ENCODE peak calls at places on chromosomes 3 and 15, in ten cellular contexts. E is GOT3; C is CMK; Q is A172; D is GM13976; S is iris pigment epithelial cell; Y is EL; G is fibroblast of the aortic adventitia; N is naive B cell; F is CD8-positive, alpha-beta T cell. Z is an unnamed sample.

GRCh38 chr3:149936812-149937230 is 33.9 kb downstream of the PFN2 start:
- DNase-seq in S (peak), Y (peak), G (peak), E (no peak), N (peak), Q (peak), C (peak), F (peak), D (peak), Z (peak)

GRCh38 chr3:15055019-15055557 is 10.0 kb downstream of the MRPS25 start:
- DNase-seq in F (peak), Y (peak), Q (peak), C (no peak), S (peak), D (peak), E (no peak), N (peak), G (no peak), Z (no peak)

GRCh38 chr3:117811797-117812196 is 1102.2 kb downstream of the TUSC7 start:
- DNase-seq in G (no peak), D (no peak), F (no peak), Y (no peak), S (no peak), C (no peak), N (no peak), E (no peak), Q (no peak), Z (no peak)

GRCh38 chr3:106305127-106305526 is 436.3 kb upstream of the CBLB start:
- DNase-seq in N (no peak), Q (no peak), S (peak), Y (peak), G (no peak), E (no peak), D (no peak), F (no peak), C (no peak), Z (no peak)

GRCh38 chr3:48187579-48188265 is 495 bp downstream of the CDC25A start:
- DNase-seq in G (no peak), N (no peak), S (no peak), Q (no peak), D (peak), Y (peak), F (peak), E (no peak), C (no peak), Z (no peak)

GRCh38 chr3:184314700-184315505 is 497 bp downstream of the EIF4G1 start:
- DNase-seq in Y (peak), S (peak), D (peak), N (peak), Q (no peak), F (peak), E (peak), C (no peak), G (peak), Z (no peak)

GRCh38 chr3:14369675-14370669 is 32.4 kb upstream of the SLC6A6 start:
- DNase-seq in Q (peak), Y (no peak), S (no peak), N (no peak), C (no peak), E (no peak), G (no peak), F (no peak), D (no peak), Z (no peak)

GRCh38 chr3:185175370-185175987 is 22.6 kb upstream of the C3orf70 start:
- DNase-seq in G (no peak), Y (peak), Q (peak), D (peak), C (peak), S (peak), N (no peak), E (no peak), F (no peak), Z (no peak)

GRCh38 chr3:118972974-118973373 is 61.7 kb downstream of the IGSF11 start:
- DNase-seq in Q (no peak), Y (no peak), N (no peak), C (no peak), E (no peak), G (no peak), S (no peak), D (no peak), F (no peak), Z (no peak)

GRCh38 chr15:66603301-66604179 is 37.7 kb upstream of the LCTL start:
- DNase-seq in F (peak), E (no peak), D (peak), G (peak), Y (peak), S (peak), Q (peak), N (peak), C (peak), Z (peak)

GRCh38 chr3:108471346-108471935 is 39.0 kb downstream of the MYH15 start:
- DNase-seq in G (peak), Y (no peak), C (no peak), N (no peak), F (no peak), D (no peak), E (no peak), Q (no peak), S (peak), Z (no peak)

GRCh38 chr3:109920749-109921148 is 583.4 kb upstream of the DPPA4 start:
- DNase-seq in S (no peak), N (no peak), Q (no peak), G (no peak), F (no peak), C (no peak), E (no peak), D (no peak), Y (no peak), Z (no peak)

GRCh38 chr3:30426319-30426993 is 179.9 kb upstream of the TGFBR2 start:
- DNase-seq in Q (no peak), D (no peak), G (peak), N (no peak), F (no peak), Y (peak), S (peak), C (no peak), E (no peak), Z (no peak)

GRCh38 chr3:38084969-38085942 is 46.2 kb downstream of the DLEC1 start:
- DNase-seq in S (no peak), D (no peak), Q (no peak), E (no peak), Y (no peak), C (no peak), N (no peak), F (no peak), G (no peak), Z (no peak)

GRCh38 chr15:89504166-89504565 is 7.8 kb upstream of the RHCG start:
- DNase-seq in G (no peak), Q (no peak), F (no peak), E (no peak), N (no peak), S (no peak), Y (no peak), C (no peak), D (no peak), Z (no peak)

GRCh38 chr3:128176270-128176831 is 23.1 kb downstream of the EEFSEC start:
- DNase-seq in Y (no peak), C (no peak), G (peak), E (no peak), F (no peak), S (no peak), D (no peak), N (no peak), Q (no peak), Z (no peak)

GRCh38 chr3:90069748-90070147 is 962.3 kb downstream of the EPHA3 start:
- DNase-seq in F (no peak), N (no peak), C (no peak), E (no peak), Y (no peak), D (no peak), G (no peak), Q (no peak), S (no peak), Z (no peak)

GRCh38 chr3:190197346-190197763 is 76.7 kb upstream of the P3H2 start:
- DNase-seq in Q (no peak), E (no peak), G (no peak), F (no peak), Y (no peak), N (no peak), S (no peak), D (no peak), C (no peak), Z (no peak)

GRCh38 chr3:129068291-129068886 is 7.8 kb downstream of the GP9 start:
- DNase-seq in Y (no peak), Q (no peak), E (no peak), N (no peak), D (no peak), F (no peak), G (no peak), C (no peak), S (peak), Z (no peak)

GRCh38 chr3:149339931-149340309 is 6.5 kb upstream of the TM4SF18 start:
- DNase-seq in Y (peak), G (peak), S (peak), C (no peak), F (no peak), D (no peak), Q (peak), N (no peak), E (peak), Z (peak)

GRCh38 chr15:42688301-42688700 is 48.6 kb downstream of the CDAN1 start:
- DNase-seq in N (no peak), C (no peak), E (no peak), D (no peak), G (no peak), Q (no peak), Y (no peak), S (no peak), F (no peak), Z (no peak)

GRCh38 chr3:100759162-100759561 is 49.9 kb downstream of the TFG start:
- DNase-seq in S (no peak), E (no peak), G (peak), N (no peak), C (no peak), D (no peak), Y (no peak), F (no peak), Q (no peak), Z (no peak)

GRCh38 chr3:83843716-83844115 is 1115.1 kb upstream of the CADM2 start:
- DNase-seq in F (no peak), C (no peak), Y (no peak), N (no peak), E (no peak), S (peak), G (no peak), Q (no peak), D (no peak), Z (no peak)

GRCh38 chr3:174100744-174101143 is 703.2 kb downstream of the NLGN1 start:
- DNase-seq in F (no peak), N (no peak), S (no peak), D (no peak), Q (no peak), C (no peak), G (no peak), Y (no peak), E (no peak), Z (no peak)

GRCh38 chr15:72706266-72706665 is 20.3 kb downstream of the BBS4 start:
- DNase-seq in F (no peak), G (no peak), Y (peak), D (no peak), C (no peak), E (no peak), S (peak), N (no peak), Q (peak), Z (peak)

GRCh38 chr3:189947948-189948723 is 172.6 kb downstream of the P3H2 start:
- DNase-seq in Q (peak), N (no peak), S (peak), G (peak), F (no peak), E (no peak), Y (peak), C (no peak), D (peak), Z (no peak)

GRCh38 chr15:49570672-49571071 is 49.9 kb downstream of the FAM227B start:
- DNase-seq in N (no peak), D (no peak), S (no peak), G (no peak), F (no peak), E (no peak), C (no peak), Y (no peak), Q (no peak), Z (no peak)

GRCh38 chr15:89591834-89592233 is 16.6 kb downstream of the TICRR start:
- DNase-seq in C (no peak), G (no peak), N (no peak), Q (no peak), S (peak), D (no peak), Y (no peak), F (no peak), E (no peak), Z (no peak)

GRCh38 chr3:183224581-183224980 is 28.5 kb upstream of the B3GNT5 start:
- DNase-seq in F (peak), S (no peak), N (no peak), G (no peak), Y (no peak), Q (no peak), E (no peak), D (no peak), C (no peak), Z (no peak)

GRCh38 chr3:34216713-34217346 is 418.4 kb downstream of the PDCD6IP start:
- DNase-seq in S (no peak), C (no peak), E (no peak), D (no peak), Y (no peak), N (no peak), F (no peak), Q (no peak), G (no peak), Z (no peak)

GRCh38 chr15:80936288-80937078 is 53.1 kb downstream of the MESD start:
- DNase-seq in Y (no peak), G (no peak), E (no peak), S (no peak), C (no peak), Q (no peak), F (no peak), N (no peak), D (no peak), Z (no peak)

Z was measured in HTR-8/SVneo.